ENCODE peak calls at places on chromosomes 12 and 14, in ten cellular contexts. Q is stromal cell of bone marrow, W is astrocyte, H is NCI-H1436, T is NCI-H1105, F is IMR-90, X is breast epithelium, A is left cardiac atrium, U is left kidney, I is AG10803. B is an unnamed sample.

GRCh38 chr12:60257063-60257462 is 661.2 kb downstream of the SLC16A7 start:
- DNase-seq in A (no peak), X (no peak), U (peak; percentile 17), W (peak; percentile 85), I (peak; percentile 56), F (peak; percentile 86), T (no peak), Q (peak; percentile 18), H (no peak), B (peak; percentile 73)

GRCh38 chr14:31967669-31967975 is 109.5 kb upstream of the ARHGAP5 start:
- DNase-seq in Q (no peak), W (no peak), I (no peak), H (no peak), U (no peak), X (no peak), T (no peak), A (no peak), F (no peak), B (no peak)

GRCh38 chr12:132506730-132507538 is 17.0 kb downstream of the FBRSL1 start:
- DNase-seq in T (no peak), H (no peak), U (peak; percentile 94), Q (peak; percentile 24), I (peak; percentile 67), W (peak; percentile 38), X (peak; percentile 49), A (peak; percentile 92), F (peak; percentile 77), B (peak; percentile 31)

GRCh38 chr12:121379945-121380344 is 20.0 kb upstream of the RNF34 start:
- DNase-seq in W (no peak), I (no peak), X (no peak), A (no peak), H (no peak), F (peak; percentile 52), T (no peak), U (no peak), Q (no peak), B (no peak)

GRCh38 chr12:65631621-65632111 is 192.6 kb upstream of the HMGA2 start:
- DNase-seq in A (peak; percentile 21), W (peak; percentile 100), F (peak; percentile 100), T (no peak), U (no peak), I (peak; percentile 99), X (peak; percentile 57), H (no peak), Q (peak; percentile 100), B (peak; percentile 49)

GRCh38 chr12:122853582-122854245 is 18.5 kb downstream of the HIP1R start:
- DNase-seq in F (no peak), I (no peak), H (no peak), Q (no peak), T (no peak), U (no peak), X (no peak), W (no peak), A (no peak), B (no peak)

GRCh38 chr12:49057888-49058287 is 2.7 kb downstream of the KMT2D start:
- DNase-seq in F (no peak), W (no peak), U (no peak), H (no peak), X (no peak), T (no peak), I (no peak), A (no peak), Q (no peak), B (no peak)

GRCh38 chr12:21631367-21631766 is 26.3 kb downstream of the LDHB start:
- DNase-seq in Q (no peak), F (no peak), W (no peak), U (no peak), T (no peak), I (no peak), X (no peak), H (no peak), A (no peak), B (no peak)

GRCh38 chr12:56257491-56258067 is 605 bp downstream of the ANKRD52 start:
- DNase-seq in W (peak; percentile 18), X (no peak), F (peak; percentile 11), T (peak; percentile 14), A (no peak), I (no peak), H (no peak), U (peak; percentile 80), Q (no peak), B (peak; percentile 84)

GRCh38 chr12:51980051-51980808 is 26.5 kb upstream of the TAMALIN start:
- DNase-seq in H (peak; percentile 32), X (peak; percentile 49), T (no peak), Q (peak; percentile 53), F (peak; percentile 63), U (peak; percentile 83), W (no peak), A (peak; percentile 66), I (peak; percentile 61), B (peak; percentile 65)

GRCh38 chr12:58030566-58031279 is 89.4 kb downstream of the ATP23 start:
- DNase-seq in X (no peak), F (peak; percentile 4), T (no peak), H (no peak), I (peak; percentile 6), W (peak; percentile 77), U (no peak), A (no peak), Q (peak; percentile 82), B (no peak)

GRCh38 chr12:62900686-62901272 is 34.2 kb downstream of the PPM1H start:
- DNase-seq in U (no peak), I (no peak), T (no peak), H (no peak), W (no peak), F (no peak), A (no peak), Q (no peak), X (no peak), B (peak; percentile 37)

GRCh38 chr12:84644936-84645335 is 267.7 kb downstream of the SLC6A15 start:
- DNase-seq in F (no peak), T (no peak), I (no peak), W (no peak), A (no peak), H (no peak), U (peak; percentile 31), Q (no peak), X (no peak), B (no peak)

GRCh38 chr12:28780096-28780495 is 369.0 kb upstream of the FAR2 start:
- DNase-seq in X (no peak), Q (peak; percentile 84), H (no peak), W (peak; percentile 76), A (no peak), F (peak; percentile 81), I (peak; percentile 54), U (no peak), T (no peak), B (no peak)

GRCh38 chr12:9805883-9806282 is 21.4 kb upstream of the KLRF1 start:
- DNase-seq in H (no peak), X (no peak), W (no peak), Q (no peak), F (no peak), I (no peak), A (no peak), U (no peak), T (no peak), B (no peak)